ENCODE peak calls at places on chromosomes 4 and X, in nine cellular contexts. F is tibial artery, A is foreskin fibroblast, Y is thyroid gland, N is GM06990, X is bronchial epithelial cell, O is left ventricle myocardium inferior, M is pancreas, J is AG09309. B is an unnamed sample.

GRCh38 chrX:46036508-46036907 is 508.7 kb downstream of the ZNF674 start:
- DNase-seq in M (no peak), A (no peak), F (no peak), N (no peak), Y (no peak), J (no peak), O (no peak), X (no peak), B (no peak)

GRCh38 chr4:60805500-60806313 is 394.4 kb upstream of the ADGRL3 start:
- DNase-seq in M (no peak), J (no peak), Y (no peak), X (peak), A (peak), F (no peak), N (no peak), O (no peak), B (no peak)

GRCh38 chr4:47686294-47686872 is 151.5 kb downstream of the CORIN start:
- DNase-seq in Y (peak), M (peak), A (no peak), O (peak), F (peak), N (peak), J (no peak), X (peak), B (no peak)

GRCh38 chr4:574346-575161 is 1.5 kb downstream of the TMEM271 start:
- DNase-seq in M (no peak), O (no peak), A (no peak), F (no peak), X (no peak), Y (no peak), J (no peak), N (no peak), B (no peak)

GRCh38 chr4:121177238-121178137 is 13.4 kb upstream of the TNIP3 start:
- DNase-seq in A (no peak), N (no peak), X (no peak), F (no peak), Y (no peak), J (no peak), M (no peak), O (no peak), B (no peak)

GRCh38 chr4:135244605-135245146 is 1043.1 kb upstream of the PABPC4L start:
- DNase-seq in Y (no peak), A (no peak), F (no peak), J (no peak), X (no peak), N (no peak), O (no peak), M (no peak), B (no peak)

GRCh38 chr4:7557447-7557846 is 122.7 kb upstream of the PSAPL1 start:
- DNase-seq in Y (no peak), N (no peak), M (no peak), A (peak), X (peak), O (no peak), F (no peak), J (peak), B (peak)

GRCh38 chrX:47217121-47217851 is 1.2 kb upstream of the CDK16 start:
- DNase-seq in N (no peak), O (peak), X (peak), J (no peak), M (peak), Y (no peak), F (peak), A (peak), B (no peak)

GRCh38 chr4:166400270-166400894 is 527.3 kb downstream of the TLL1 start:
- DNase-seq in F (no peak), O (no peak), X (no peak), A (no peak), J (no peak), M (no peak), Y (no peak), N (no peak), B (no peak)

GRCh38 chr4:170022211-170022610 is 4.0 kb downstream of the MFAP3L start:
- DNase-seq in A (no peak), F (no peak), O (no peak), J (no peak), X (no peak), Y (no peak), M (no peak), N (no peak), B (no peak)

GRCh38 chr4:183637461-183637860 is 21.5 kb downstream of the RWDD4 start:
- DNase-seq in Y (no peak), O (no peak), X (peak), F (no peak), M (no peak), A (no peak), J (no peak), N (no peak), B (no peak)

GRCh38 chr4:13983189-13983790 is 355.8 kb upstream of the BOD1L1 start:
- DNase-seq in N (no peak), X (no peak), O (no peak), F (no peak), M (no peak), J (no peak), A (no peak), Y (no peak), B (no peak)

GRCh38 chr4:54499308-54500074 is 158.3 kb upstream of the KIT start:
- DNase-seq in M (no peak), N (no peak), J (peak), Y (no peak), X (no peak), F (no peak), O (no peak), A (peak), B (no peak)

GRCh38 chrX:44953734-44954502 is 80.9 kb downstream of the KDM6A start:
- DNase-seq in Y (peak), M (no peak), J (no peak), N (no peak), F (no peak), A (no peak), O (no peak), X (no peak), B (no peak)

GRCh38 chrX:155056877-155057792 is 13.8 kb downstream of the CMC4 start:
- DNase-seq in M (peak), X (peak), J (peak), F (peak), A (peak), N (peak), Y (peak), O (peak), B (no peak)

GRCh38 chrX:41734530-41734929 is 10.5 kb downstream of the GPR82 start:
- DNase-seq in M (no peak), A (peak), F (no peak), O (no peak), X (peak), J (no peak), Y (no peak), N (no peak), B (no peak)

GRCh38 chr4:7591409-7592063 is 156.8 kb upstream of the PSAPL1 start:
- DNase-seq in F (no peak), Y (no peak), M (no peak), J (no peak), A (no peak), X (no peak), O (no peak), N (no peak), B (no peak)

GRCh38 chrX:2484721-2485459 is 15.9 kb downstream of the DHRSX start:
- DNase-seq in O (no peak), F (peak), M (no peak), A (peak), J (no peak), X (peak), Y (no peak), N (no peak), B (no peak)
- H3K4me3 ChIP-seq in O (peak), F (peak), M (no peak), A (peak), J (peak), X (no peak), Y (no peak), N (no peak), B (no peak)

DNA sequence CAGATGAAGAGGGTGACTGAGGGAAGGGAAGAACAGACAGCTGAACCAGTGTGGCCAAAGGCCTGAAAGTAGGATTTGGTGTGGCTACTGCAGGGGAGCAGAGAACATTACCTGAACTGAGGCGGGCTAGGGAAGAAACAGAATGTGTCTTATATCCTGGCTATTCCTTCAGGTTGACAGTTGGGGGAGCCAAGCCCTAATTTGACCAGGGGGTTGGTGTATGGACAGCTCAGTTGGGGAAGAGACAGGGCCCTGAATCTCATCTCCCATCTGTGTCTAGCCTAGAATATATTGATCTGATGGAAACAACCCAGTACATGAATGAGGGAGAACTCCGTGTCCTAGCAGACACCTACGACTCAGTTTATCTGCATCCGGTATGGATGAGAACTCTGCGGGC is 4.2 kb downstream of the HDAC6 start:
- DNase-seq in X (no peak), F (no peak), N (no peak), J (no peak), O (no peak), A (no peak), M (no peak), Y (no peak), B (no peak)
- TF ChIP-seq CTCF in X (no peak), F (no peak), N (no peak), J (no peak), O (no peak), A (no peak), M (no peak), Y (no peak), B (no peak)

DNA sequence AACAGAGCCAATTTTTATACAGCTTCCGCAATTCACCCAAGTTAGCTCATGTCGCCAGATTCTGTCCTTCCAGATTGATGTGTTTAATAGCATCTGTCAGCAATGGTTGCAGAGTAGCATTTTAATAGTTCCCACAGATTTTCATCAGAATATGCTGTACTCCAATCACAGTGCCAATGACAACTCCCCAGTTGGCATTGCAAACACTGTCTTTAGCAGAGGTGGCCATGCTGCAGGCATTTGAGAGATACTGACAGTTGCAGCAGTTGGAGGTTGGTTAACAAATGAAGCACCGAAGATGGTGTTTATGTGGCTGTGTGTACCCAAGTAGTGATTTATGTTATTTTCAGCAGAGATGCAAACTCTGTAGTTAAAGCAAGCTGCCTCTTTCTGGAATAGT is 65.0 kb downstream of the PARM1 start:
- DNase-seq in X (no peak), Y (no peak), M (no peak), F (no peak), J (no peak), A (no peak), N (no peak), O (no peak), B (no peak)
- H3K4me3 ChIP-seq in X (no peak), Y (no peak), M (no peak), F (no peak), J (no peak), A (no peak), N (no peak), O (no peak), B (no peak)

GRCh38 chr4:146175541-146176453 is at the start of gene LSM6:
- DNase-seq in M (peak), J (peak), X (peak), Y (peak), F (peak), O (peak), N (peak), A (peak), B (peak)
- TF ChIP-seq CTCF in M (no peak), J (peak), X (peak), Y (no peak), F (peak), O (peak), N (peak), A (peak), B (peak)

GRCh38 chrX:56728321-56728720 is 722 bp upstream of the NBDY start:
- DNase-seq in F (no peak), J (no peak), N (no peak), O (no peak), M (no peak), A (no peak), Y (no peak), X (peak), B (no peak)
- H3K4me3 ChIP-seq in F (peak), J (no peak), N (no peak), O (peak), M (peak), A (peak), Y (no peak), X (no peak), B (peak)

DNA sequence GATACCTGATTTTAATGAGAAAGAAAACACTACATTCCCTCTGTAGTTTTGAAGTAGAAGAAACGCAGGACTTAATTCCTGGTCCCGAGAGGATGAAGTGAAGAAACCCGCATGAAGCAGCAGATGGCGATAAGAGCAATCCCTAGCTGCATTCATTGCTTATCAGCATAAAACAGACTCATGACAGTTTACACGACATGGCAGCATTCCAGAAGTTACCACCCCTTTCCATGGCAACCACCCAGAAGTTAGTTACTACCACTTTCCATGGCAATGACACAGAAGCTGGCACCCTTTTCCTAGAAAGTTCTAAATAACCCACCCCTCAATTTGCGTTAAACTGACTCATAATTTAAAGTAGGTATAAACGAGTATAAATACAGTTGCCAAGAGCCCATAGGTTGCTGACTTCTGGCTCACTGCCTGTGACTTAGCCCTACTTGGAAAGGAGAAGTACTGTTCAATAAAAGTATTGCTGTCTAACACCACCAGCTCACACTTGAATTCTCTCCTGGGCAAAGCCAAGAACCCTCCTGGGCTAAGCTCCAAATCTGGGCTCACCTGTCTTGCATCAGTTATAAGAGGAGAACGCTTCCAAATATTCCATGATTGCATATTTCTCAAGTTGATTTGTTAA is 5.5 kb upstream of the XAGE2 start:
- DNase-seq in F (no peak), J (no peak), Y (peak), X (no peak), O (no peak), M (no peak), A (no peak), N (no peak), B (no peak)
- TF ChIP-seq CTCF in F (no peak), J (peak), Y (no peak), X (no peak), O (no peak), M (no peak), A (no peak), N (no peak), B (peak)

DNA sequence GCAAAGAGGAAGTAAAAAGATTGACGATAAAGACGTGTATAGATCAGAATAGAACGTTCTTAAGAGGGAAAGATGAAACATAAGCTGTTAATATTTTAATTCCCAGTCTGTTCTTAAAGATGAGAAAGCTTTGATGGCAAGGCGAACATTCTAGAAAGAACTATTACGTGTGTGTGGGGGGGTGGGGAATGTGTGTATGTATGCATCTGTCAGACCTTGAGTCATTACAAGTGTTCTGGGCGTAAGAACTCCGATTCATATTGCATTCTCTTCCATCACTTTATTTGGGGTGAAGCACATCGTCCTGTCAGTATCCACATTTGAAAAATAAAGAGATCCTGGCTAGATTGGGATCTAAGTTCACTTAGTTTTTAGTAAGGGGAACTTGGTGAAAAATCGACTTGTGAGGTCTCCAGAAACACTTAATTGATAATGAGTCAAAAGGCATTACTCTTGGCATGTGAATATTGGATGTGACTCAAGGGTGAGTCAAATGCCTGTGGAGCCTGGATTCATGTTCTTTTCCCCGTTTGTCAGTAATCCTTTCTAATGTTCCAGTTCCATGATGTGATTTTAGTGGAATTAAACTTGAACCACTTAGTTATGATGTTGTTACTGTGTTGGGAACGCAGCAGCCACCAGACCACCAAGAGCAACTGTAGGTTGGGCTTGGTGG is 3.1 kb downstream of the SMS start:
- DNase-seq in X (peak), F (no peak), O (no peak), J (peak), Y (peak), N (no peak), A (peak), M (no peak), B (peak)
- H3K4me3 ChIP-seq in X (no peak), F (no peak), O (no peak), J (no peak), Y (no peak), N (no peak), A (peak), M (no peak), B (peak)

DNA sequence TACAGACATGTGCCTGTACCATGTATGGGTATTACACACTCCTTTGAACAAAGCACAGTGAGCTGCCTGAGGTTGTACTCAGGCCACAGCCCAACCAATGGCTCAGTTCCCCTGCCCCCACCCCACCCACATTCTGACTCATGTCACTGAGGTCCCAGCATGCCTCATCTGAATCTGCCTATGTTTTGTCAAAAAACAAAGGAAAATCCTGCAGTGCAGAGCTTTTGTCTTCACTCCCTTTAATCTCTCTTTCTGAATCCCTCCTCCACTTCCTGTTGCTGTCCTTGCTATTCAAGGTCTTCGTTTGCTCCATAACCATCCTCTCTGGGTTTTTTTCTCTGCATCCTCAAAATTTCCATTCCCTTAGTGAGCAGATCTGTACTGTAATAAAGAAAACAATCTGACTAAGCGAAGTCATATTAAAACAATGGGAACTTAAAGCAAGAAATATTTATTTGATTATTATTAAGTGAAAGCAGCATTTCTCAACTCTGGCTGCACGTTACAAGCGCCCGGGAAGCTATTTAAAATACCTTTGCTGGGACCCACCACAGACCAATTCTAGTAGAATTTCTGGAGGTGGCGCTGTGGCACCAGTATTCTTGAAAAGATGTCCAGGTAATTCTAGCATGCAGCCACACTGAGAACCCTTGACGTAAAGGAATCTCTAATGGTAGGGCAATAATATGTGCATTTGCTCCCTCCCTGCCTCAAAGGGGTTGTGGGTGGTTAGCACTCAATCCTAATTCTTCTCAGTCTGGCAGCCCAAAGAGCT is 8.8 kb downstream of the GUCY2F start:
- DNase-seq in J (no peak), O (no peak), Y (no peak), N (no peak), F (no peak), X (peak), A (peak), M (no peak), B (no peak)
- TF ChIP-seq CTCF in J (peak), O (no peak), Y (no peak), N (peak), F (no peak), X (no peak), A (peak), M (no peak), B (peak)